ENCODE peak calls at places on chromosomes 3 and 15, in ten cellular contexts. One of them, this sample, is unnamed.

GRCh38 chr3:13865581-13866405 is 14.1 kb downstream of the WNT7A start:
- DNase-seq in stimulated activated CD4-positive, alpha-beta T cell treated with anti-CD3 and anti-CD28 coated beads, Interleukin-12 subunit alpha, Interleukin-12 subunit beta, amount 100 ng/mL, for 48 hours: no peak
- DNase-seq in LoVo: no peak
- DNase-seq in effector memory CD8-positive, alpha-beta T cell: no peak
- DNase-seq in HCT116: no peak
- DNase-seq in HT1080: no peak
- DNase-seq in activated T-cell treated with anti-CD3 and anti-CD28 coated beads for 1 hour: no peak
- DNase-seq in adrenal gland: no peak
- DNase-seq in T-cell: no peak
- DNase-seq in pons: no peak
- DNase-seq in this sample: no peak

GRCh38 chr3:83453010-83453409 is 1505.8 kb upstream of the CADM2 start:
- DNase-seq in effector memory CD8-positive, alpha-beta T cell: no peak
- DNase-seq in pons: no peak
- DNase-seq in adrenal gland: no peak
- DNase-seq in stimulated activated CD4-positive, alpha-beta T cell treated with anti-CD3 and anti-CD28 coated beads, Interleukin-12 subunit alpha, Interleukin-12 subunit beta, amount 100 ng/mL, for 48 hours: no peak
- DNase-seq in HCT116: no peak
- DNase-seq in activated T-cell treated with anti-CD3 and anti-CD28 coated beads for 1 hour: no peak
- DNase-seq in HT1080: no peak
- DNase-seq in LoVo: no peak
- DNase-seq in T-cell: no peak
- DNase-seq in this sample: no peak

GRCh38 chr3:70861855-70862254 is 549.4 kb upstream of the MDFIC2 start:
- DNase-seq in activated T-cell treated with anti-CD3 and anti-CD28 coated beads for 1 hour: no peak
- DNase-seq in adrenal gland: peak
- DNase-seq in effector memory CD8-positive, alpha-beta T cell: no peak
- DNase-seq in LoVo: no peak
- DNase-seq in pons: no peak
- DNase-seq in HT1080: no peak
- DNase-seq in T-cell: no peak
- DNase-seq in stimulated activated CD4-positive, alpha-beta T cell treated with anti-CD3 and anti-CD28 coated beads, Interleukin-12 subunit alpha, Interleukin-12 subunit beta, amount 100 ng/mL, for 48 hours: no peak
- DNase-seq in HCT116: no peak
- DNase-seq in this sample: no peak

GRCh38 chr15:68990755-68991500 is 23.6 kb upstream of the NOX5 start:
- DNase-seq in activated T-cell treated with anti-CD3 and anti-CD28 coated beads for 1 hour: no peak
- DNase-seq in effector memory CD8-positive, alpha-beta T cell: no peak
- DNase-seq in pons: no peak
- DNase-seq in adrenal gland: no peak
- DNase-seq in stimulated activated CD4-positive, alpha-beta T cell treated with anti-CD3 and anti-CD28 coated beads, Interleukin-12 subunit alpha, Interleukin-12 subunit beta, amount 100 ng/mL, for 48 hours: no peak
- DNase-seq in HT1080: no peak
- DNase-seq in HCT116: no peak
- DNase-seq in LoVo: no peak
- DNase-seq in T-cell: no peak
- DNase-seq in this sample: no peak

GRCh38 chr3:161310649-161311423 is 60.5 kb downstream of the SPTSSB start:
- DNase-seq in stimulated activated CD4-positive, alpha-beta T cell treated with anti-CD3 and anti-CD28 coated beads, Interleukin-12 subunit alpha, Interleukin-12 subunit beta, amount 100 ng/mL, for 48 hours: peak
- DNase-seq in HCT116: no peak
- DNase-seq in T-cell: peak
- DNase-seq in effector memory CD8-positive, alpha-beta T cell: peak
- DNase-seq in LoVo: no peak
- DNase-seq in pons: no peak
- DNase-seq in activated T-cell treated with anti-CD3 and anti-CD28 coated beads for 1 hour: no peak
- DNase-seq in HT1080: no peak
- DNase-seq in adrenal gland: no peak
- DNase-seq in this sample: no peak

GRCh38 chr3:108546249-108546648 is 35.9 kb upstream of the MYH15 start:
- DNase-seq in pons: no peak
- DNase-seq in T-cell: no peak
- DNase-seq in LoVo: no peak
- DNase-seq in activated T-cell treated with anti-CD3 and anti-CD28 coated beads for 1 hour: no peak
- DNase-seq in HT1080: no peak
- DNase-seq in HCT116: no peak
- DNase-seq in effector memory CD8-positive, alpha-beta T cell: no peak
- DNase-seq in stimulated activated CD4-positive, alpha-beta T cell treated with anti-CD3 and anti-CD28 coated beads, Interleukin-12 subunit alpha, Interleukin-12 subunit beta, amount 100 ng/mL, for 48 hours: no peak
- DNase-seq in adrenal gland: no peak
- DNase-seq in this sample: no peak

GRCh38 chr3:124063168-124063909 is 71.4 kb upstream of the ROPN1 start:
- DNase-seq in activated T-cell treated with anti-CD3 and anti-CD28 coated beads for 1 hour: no peak
- DNase-seq in pons: no peak
- DNase-seq in effector memory CD8-positive, alpha-beta T cell: no peak
- DNase-seq in LoVo: no peak
- DNase-seq in HT1080: peak
- DNase-seq in stimulated activated CD4-positive, alpha-beta T cell treated with anti-CD3 and anti-CD28 coated beads, Interleukin-12 subunit alpha, Interleukin-12 subunit beta, amount 100 ng/mL, for 48 hours: no peak
- DNase-seq in HCT116: no peak
- DNase-seq in adrenal gland: peak
- DNase-seq in T-cell: no peak
- DNase-seq in this sample: no peak

GRCh38 chr15:85878866-85879265 is 84.1 kb upstream of the KLHL25 start:
- DNase-seq in pons: no peak
- DNase-seq in effector memory CD8-positive, alpha-beta T cell: no peak
- DNase-seq in activated T-cell treated with anti-CD3 and anti-CD28 coated beads for 1 hour: no peak
- DNase-seq in stimulated activated CD4-positive, alpha-beta T cell treated with anti-CD3 and anti-CD28 coated beads, Interleukin-12 subunit alpha, Interleukin-12 subunit beta, amount 100 ng/mL, for 48 hours: no peak
- DNase-seq in HCT116: no peak
- DNase-seq in adrenal gland: no peak
- DNase-seq in LoVo: no peak
- DNase-seq in T-cell: no peak
- DNase-seq in HT1080: peak
- DNase-seq in this sample: no peak

GRCh38 chr3:59758672-59759071 is 708.8 kb upstream of the CFAP20DC start:
- DNase-seq in adrenal gland: no peak
- DNase-seq in effector memory CD8-positive, alpha-beta T cell: no peak
- DNase-seq in activated T-cell treated with anti-CD3 and anti-CD28 coated beads for 1 hour: no peak
- DNase-seq in HCT116: no peak
- DNase-seq in HT1080: no peak
- DNase-seq in pons: no peak
- DNase-seq in T-cell: no peak
- DNase-seq in stimulated activated CD4-positive, alpha-beta T cell treated with anti-CD3 and anti-CD28 coated beads, Interleukin-12 subunit alpha, Interleukin-12 subunit beta, amount 100 ng/mL, for 48 hours: no peak
- DNase-seq in LoVo: no peak
- DNase-seq in this sample: no peak

GRCh38 chr3:98918586-98918985 is 17.1 kb upstream of the DCBLD2 start:
- DNase-seq in effector memory CD8-positive, alpha-beta T cell: no peak
- DNase-seq in HT1080: no peak
- DNase-seq in stimulated activated CD4-positive, alpha-beta T cell treated with anti-CD3 and anti-CD28 coated beads, Interleukin-12 subunit alpha, Interleukin-12 subunit beta, amount 100 ng/mL, for 48 hours: no peak
- DNase-seq in HCT116: no peak
- DNase-seq in pons: no peak
- DNase-seq in adrenal gland: no peak
- DNase-seq in LoVo: no peak
- DNase-seq in T-cell: no peak
- DNase-seq in activated T-cell treated with anti-CD3 and anti-CD28 coated beads for 1 hour: no peak
- DNase-seq in this sample: no peak

GRCh38 chr15:41772720-41773331 is 1.5 kb upstream of the MAPKBP1 start:
- DNase-seq in adrenal gland: peak
- DNase-seq in effector memory CD8-positive, alpha-beta T cell: peak
- DNase-seq in HT1080: peak
- DNase-seq in LoVo: peak
- DNase-seq in HCT116: peak
- DNase-seq in T-cell: peak
- DNase-seq in pons: peak
- DNase-seq in stimulated activated CD4-positive, alpha-beta T cell treated with anti-CD3 and anti-CD28 coated beads, Interleukin-12 subunit alpha, Interleukin-12 subunit beta, amount 100 ng/mL, for 48 hours: no peak
- DNase-seq in activated T-cell treated with anti-CD3 and anti-CD28 coated beads for 1 hour: peak
- DNase-seq in this sample: peak

GRCh38 chr15:101445562-101446526 is 43.7 kb downstream of the PCSK6 start:
- DNase-seq in LoVo: no peak
- DNase-seq in stimulated activated CD4-positive, alpha-beta T cell treated with anti-CD3 and anti-CD28 coated beads, Interleukin-12 subunit alpha, Interleukin-12 subunit beta, amount 100 ng/mL, for 48 hours: no peak
- DNase-seq in HT1080: peak
- DNase-seq in activated T-cell treated with anti-CD3 and anti-CD28 coated beads for 1 hour: no peak
- DNase-seq in pons: no peak
- DNase-seq in effector memory CD8-positive, alpha-beta T cell: no peak
- DNase-seq in T-cell: no peak
- DNase-seq in HCT116: no peak
- DNase-seq in adrenal gland: peak
- DNase-seq in this sample: no peak

GRCh38 chr3:141710888-141711616 is 27.0 kb upstream of the RNF7 start:
- DNase-seq in LoVo: no peak
- DNase-seq in HT1080: peak
- DNase-seq in pons: no peak
- DNase-seq in HCT116: no peak
- DNase-seq in T-cell: no peak
- DNase-seq in stimulated activated CD4-positive, alpha-beta T cell treated with anti-CD3 and anti-CD28 coated beads, Interleukin-12 subunit alpha, Interleukin-12 subunit beta, amount 100 ng/mL, for 48 hours: no peak
- DNase-seq in effector memory CD8-positive, alpha-beta T cell: no peak
- DNase-seq in activated T-cell treated with anti-CD3 and anti-CD28 coated beads for 1 hour: no peak
- DNase-seq in adrenal gland: peak
- DNase-seq in this sample: no peak

GRCh38 chr3:23041918-23042696 is 161.0 kb upstream of the UBE2E2 start:
- DNase-seq in LoVo: peak
- DNase-seq in HT1080: peak
- DNase-seq in pons: no peak
- DNase-seq in HCT116: peak
- DNase-seq in effector memory CD8-positive, alpha-beta T cell: no peak
- DNase-seq in adrenal gland: no peak
- DNase-seq in activated T-cell treated with anti-CD3 and anti-CD28 coated beads for 1 hour: no peak
- DNase-seq in stimulated activated CD4-positive, alpha-beta T cell treated with anti-CD3 and anti-CD28 coated beads, Interleukin-12 subunit alpha, Interleukin-12 subunit beta, amount 100 ng/mL, for 48 hours: no peak
- DNase-seq in T-cell: no peak
- DNase-seq in this sample: no peak

GRCh38 chr3:46422617-46423016 is 15.6 kb downstream of the CCRL2 start:
- DNase-seq in pons: no peak
- DNase-seq in activated T-cell treated with anti-CD3 and anti-CD28 coated beads for 1 hour: no peak
- DNase-seq in stimulated activated CD4-positive, alpha-beta T cell treated with anti-CD3 and anti-CD28 coated beads, Interleukin-12 subunit alpha, Interleukin-12 subunit beta, amount 100 ng/mL, for 48 hours: no peak
- DNase-seq in HT1080: peak
- DNase-seq in effector memory CD8-positive, alpha-beta T cell: no peak
- DNase-seq in HCT116: no peak
- DNase-seq in T-cell: no peak
- DNase-seq in LoVo: peak
- DNase-seq in adrenal gland: no peak
- DNase-seq in this sample: no peak

GRCh38 chr15:80684697-80685096 is 10.4 kb upstream of the ABHD17C start:
- DNase-seq in adrenal gland: no peak
- DNase-seq in effector memory CD8-positive, alpha-beta T cell: no peak
- DNase-seq in LoVo: peak
- DNase-seq in stimulated activated CD4-positive, alpha-beta T cell treated with anti-CD3 and anti-CD28 coated beads, Interleukin-12 subunit alpha, Interleukin-12 subunit beta, amount 100 ng/mL, for 48 hours: no peak
- DNase-seq in T-cell: no peak
- DNase-seq in HT1080: no peak
- DNase-seq in pons: no peak
- DNase-seq in activated T-cell treated with anti-CD3 and anti-CD28 coated beads for 1 hour: no peak
- DNase-seq in HCT116: no peak
- DNase-seq in this sample: no peak

GRCh38 chr15:38781196-38781595 is 216.6 kb upstream of the RASGRP1 start:
- DNase-seq in activated T-cell treated with anti-CD3 and anti-CD28 coated beads for 1 hour: no peak
- DNase-seq in pons: no peak
- DNase-seq in effector memory CD8-positive, alpha-beta T cell: no peak
- DNase-seq in LoVo: no peak
- DNase-seq in HT1080: no peak
- DNase-seq in HCT116: no peak
- DNase-seq in adrenal gland: no peak
- DNase-seq in T-cell: no peak
- DNase-seq in stimulated activated CD4-positive, alpha-beta T cell treated with anti-CD3 and anti-CD28 coated beads, Interleukin-12 subunit alpha, Interleukin-12 subunit beta, amount 100 ng/mL, for 48 hours: no peak
- DNase-seq in this sample: no peak

GRCh38 chr15:80996247-80996646 is 4.5 kb upstream of the TLNRD1 start:
- DNase-seq in effector memory CD8-positive, alpha-beta T cell: no peak
- DNase-seq in T-cell: no peak
- DNase-seq in stimulated activated CD4-positive, alpha-beta T cell treated with anti-CD3 and anti-CD28 coated beads, Interleukin-12 subunit alpha, Interleukin-12 subunit beta, amount 100 ng/mL, for 48 hours: no peak
- DNase-seq in HCT116: no peak
- DNase-seq in activated T-cell treated with anti-CD3 and anti-CD28 coated beads for 1 hour: no peak
- DNase-seq in HT1080: no peak
- DNase-seq in adrenal gland: no peak
- DNase-seq in pons: peak
- DNase-seq in LoVo: no peak
- DNase-seq in this sample: no peak

GRCh38 chr15:70318996-70319465 is 221.3 kb upstream of the TLE3 start:
- DNase-seq in effector memory CD8-positive, alpha-beta T cell: no peak
- DNase-seq in activated T-cell treated with anti-CD3 and anti-CD28 coated beads for 1 hour: no peak
- DNase-seq in pons: no peak
- DNase-seq in HT1080: peak
- DNase-seq in stimulated activated CD4-positive, alpha-beta T cell treated with anti-CD3 and anti-CD28 coated beads, Interleukin-12 subunit alpha, Interleukin-12 subunit beta, amount 100 ng/mL, for 48 hours: no peak
- DNase-seq in adrenal gland: no peak
- DNase-seq in HCT116: no peak
- DNase-seq in LoVo: no peak
- DNase-seq in T-cell: no peak
- DNase-seq in this sample: no peak

GRCh38 chr3:170321326-170322034 is 36.0 kb upstream of the SKIL start:
- DNase-seq in adrenal gland: no peak
- DNase-seq in pons: no peak
- DNase-seq in activated T-cell treated with anti-CD3 and anti-CD28 coated beads for 1 hour: no peak
- DNase-seq in LoVo: no peak
- DNase-seq in T-cell: no peak
- DNase-seq in effector memory CD8-positive, alpha-beta T cell: no peak
- DNase-seq in stimulated activated CD4-positive, alpha-beta T cell treated with anti-CD3 and anti-CD28 coated beads, Interleukin-12 subunit alpha, Interleukin-12 subunit beta, amount 100 ng/mL, for 48 hours: no peak
- DNase-seq in HCT116: no peak
- DNase-seq in HT1080: peak
- DNase-seq in this sample: peak

GRCh38 chr15:95843241-95843851 is 487.2 kb upstream of the NR2F2 start:
- DNase-seq in effector memory CD8-positive, alpha-beta T cell: no peak
- DNase-seq in activated T-cell treated with anti-CD3 and anti-CD28 coated beads for 1 hour: no peak
- DNase-seq in LoVo: no peak
- DNase-seq in HT1080: peak
- DNase-seq in T-cell: no peak
- DNase-seq in adrenal gland: no peak
- DNase-seq in pons: peak
- DNase-seq in HCT116: no peak
- DNase-seq in stimulated activated CD4-positive, alpha-beta T cell treated with anti-CD3 and anti-CD28 coated beads, Interleukin-12 subunit alpha, Interleukin-12 subunit beta, amount 100 ng/mL, for 48 hours: no peak
- DNase-seq in this sample: peak

GRCh38 chr3:50607271-50608091 is 4.1 kb downstream of the CISH start:
- DNase-seq in HT1080: no peak
- DNase-seq in HCT116: no peak
- DNase-seq in effector memory CD8-positive, alpha-beta T cell: no peak
- DNase-seq in LoVo: no peak
- DNase-seq in activated T-cell treated with anti-CD3 and anti-CD28 coated beads for 1 hour: no peak
- DNase-seq in adrenal gland: no peak
- DNase-seq in T-cell: no peak
- DNase-seq in pons: no peak
- DNase-seq in stimulated activated CD4-positive, alpha-beta T cell treated with anti-CD3 and anti-CD28 coated beads, Interleukin-12 subunit alpha, Interleukin-12 subunit beta, amount 100 ng/mL, for 48 hours: no peak
- DNase-seq in this sample: no peak

GRCh38 chr15:84921121-84921520 is 36.7 kb downstream of the SLC28A1 start:
- DNase-seq in HT1080: no peak
- DNase-seq in effector memory CD8-positive, alpha-beta T cell: no peak
- DNase-seq in HCT116: no peak
- DNase-seq in T-cell: no peak
- DNase-seq in stimulated activated CD4-positive, alpha-beta T cell treated with anti-CD3 and anti-CD28 coated beads, Interleukin-12 subunit alpha, Interleukin-12 subunit beta, amount 100 ng/mL, for 48 hours: no peak
- DNase-seq in pons: no peak
- DNase-seq in LoVo: no peak
- DNase-seq in activated T-cell treated with anti-CD3 and anti-CD28 coated beads for 1 hour: no peak
- DNase-seq in adrenal gland: no peak
- DNase-seq in this sample: no peak

GRCh38 chr3:113953677-113954076 is 5.9 kb downstream of the ZDHHC23 start:
- DNase-seq in activated T-cell treated with anti-CD3 and anti-CD28 coated beads for 1 hour: no peak
- DNase-seq in LoVo: no peak
- DNase-seq in T-cell: no peak
- DNase-seq in HCT116: no peak
- DNase-seq in adrenal gland: no peak
- DNase-seq in HT1080: peak
- DNase-seq in effector memory CD8-positive, alpha-beta T cell: no peak
- DNase-seq in pons: no peak
- DNase-seq in stimulated activated CD4-positive, alpha-beta T cell treated with anti-CD3 and anti-CD28 coated beads, Interleukin-12 subunit alpha, Interleukin-12 subunit beta, amount 100 ng/mL, for 48 hours: no peak
- DNase-seq in this sample: no peak

GRCh38 chr3:175620093-175620492 is 761.0 kb downstream of the NAALADL2 start:
- DNase-seq in activated T-cell treated with anti-CD3 and anti-CD28 coated beads for 1 hour: no peak
- DNase-seq in adrenal gland: no peak
- DNase-seq in pons: no peak
- DNase-seq in HCT116: no peak
- DNase-seq in effector memory CD8-positive, alpha-beta T cell: no peak
- DNase-seq in HT1080: no peak
- DNase-seq in stimulated activated CD4-positive, alpha-beta T cell treated with anti-CD3 and anti-CD28 coated beads, Interleukin-12 subunit alpha, Interleukin-12 subunit beta, amount 100 ng/mL, for 48 hours: no peak
- DNase-seq in T-cell: no peak
- DNase-seq in LoVo: no peak
- DNase-seq in this sample: no peak

GRCh38 chr3:61181874-61182273 is 69.4 kb downstream of the FHIT start:
- DNase-seq in T-cell: no peak
- DNase-seq in activated T-cell treated with anti-CD3 and anti-CD28 coated beads for 1 hour: no peak
- DNase-seq in LoVo: peak
- DNase-seq in HT1080: peak
- DNase-seq in effector memory CD8-positive, alpha-beta T cell: no peak
- DNase-seq in stimulated activated CD4-positive, alpha-beta T cell treated with anti-CD3 and anti-CD28 coated beads, Interleukin-12 subunit alpha, Interleukin-12 subunit beta, amount 100 ng/mL, for 48 hours: no peak
- DNase-seq in pons: no peak
- DNase-seq in HCT116: peak
- DNase-seq in adrenal gland: peak
- DNase-seq in this sample: no peak

GRCh38 chr3:25508901-25509300 is 80.8 kb downstream of the RARB start:
- DNase-seq in adrenal gland: no peak
- DNase-seq in HT1080: peak
- DNase-seq in T-cell: no peak
- DNase-seq in activated T-cell treated with anti-CD3 and anti-CD28 coated beads for 1 hour: no peak
- DNase-seq in HCT116: no peak
- DNase-seq in effector memory CD8-positive, alpha-beta T cell: no peak
- DNase-seq in pons: no peak
- DNase-seq in stimulated activated CD4-positive, alpha-beta T cell treated with anti-CD3 and anti-CD28 coated beads, Interleukin-12 subunit alpha, Interleukin-12 subunit beta, amount 100 ng/mL, for 48 hours: no peak
- DNase-seq in LoVo: no peak
- DNase-seq in this sample: no peak

GRCh38 chr15:67931861-67932260 is 92.0 kb upstream of the RNU6-1 start:
- DNase-seq in effector memory CD8-positive, alpha-beta T cell: no peak
- DNase-seq in LoVo: peak
- DNase-seq in HT1080: peak
- DNase-seq in HCT116: no peak
- DNase-seq in pons: no peak
- DNase-seq in T-cell: no peak
- DNase-seq in stimulated activated CD4-positive, alpha-beta T cell treated with anti-CD3 and anti-CD28 coated beads, Interleukin-12 subunit alpha, Interleukin-12 subunit beta, amount 100 ng/mL, for 48 hours: no peak
- DNase-seq in activated T-cell treated with anti-CD3 and anti-CD28 coated beads for 1 hour: no peak
- DNase-seq in adrenal gland: no peak
- DNase-seq in this sample: no peak

This sample was measured in putamen.